ENCODE peak calls at places on chromosomes 11 and 22, in seven cellular contexts. Q is ovary; O is fibroblast of lung; B is cardiac muscle cell; I is stomach; W is CD4-positive, alpha-beta T cell; U is astrocyte. N is an unnamed sample. For H3K9me3, the result is how much of the 10 kb centered on the place peaks cover.

GRCh38 chr11:86615495-86615894 is 56.9 kb downstream of the ME3 start:
- DNase-seq in I (no peak), O (no peak), W (no peak), B (no peak), U (no peak), Q (no peak), N (no peak)

GRCh38 chr11:116454020-116454645 is 318.7 kb downstream of the BUD13 start:
- DNase-seq in Q (peak), O (peak), B (peak), I (peak), W (no peak), U (peak), N (no peak)

GRCh38 chr11:35303596-35304392 is 115.6 kb downstream of the SLC1A2 start:
- DNase-seq in U (peak), Q (no peak), W (no peak), B (no peak), O (peak), I (peak), N (peak)

GRCh38 chr11:1785749-1786261 is 22.1 kb upstream of the CTSD start:
- DNase-seq in Q (no peak), I (no peak), W (no peak), O (no peak), B (no peak), U (no peak), N (no peak)

GRCh38 chr11:74397531-74398243 is 546 bp downstream of the PGM2L1 start:
- DNase-seq in U (peak), W (peak), B (peak), I (peak), Q (no peak), O (no peak), N (no peak)

GRCh38 chr11:110862407-110862806 is 150.2 kb upstream of the ARHGAP20 start:
- DNase-seq in B (peak), I (no peak), W (no peak), Q (no peak), O (no peak), U (no peak), N (no peak)

GRCh38 chr22:40560551-40560950 is 76.0 kb downstream of the MRTFA start:
- DNase-seq in W (no peak), I (no peak), U (peak), Q (no peak), O (peak), B (no peak), N (no peak)

GRCh38 chr22:44192098-44192810 is 11.5 kb downstream of the PARVG start:
- DNase-seq in Q (no peak), O (peak), W (peak), U (no peak), I (no peak), B (no peak), N (no peak)

GRCh38 chr11:46202696-46203391 is 74.6 kb upstream of the CREB3L1 start:
- DNase-seq in I (no peak), W (no peak), U (no peak), B (no peak), O (no peak), Q (no peak), N (no peak)

GRCh38 chr22:25008666-25009065 is 56.1 kb downstream of the KIAA1671 start:
- DNase-seq in W (no peak), Q (no peak), U (no peak), B (no peak), O (no peak), I (no peak), N (no peak)

GRCh38 chr22:23369054-23369685 is 188.9 kb downstream of the BCR start:
- DNase-seq in O (no peak), W (no peak), B (no peak), U (no peak), Q (no peak), I (no peak), N (peak)

GRCh38 chr22:35835998-35836691 is 118.5 kb downstream of the APOL5 start:
- DNase-seq in B (peak), U (peak), W (no peak), O (peak), Q (peak), I (peak), N (peak)

GRCh38 chr11:74418509-74418895 is 20.3 kb upstream of the PGM2L1 start:
- DNase-seq in W (no peak), B (no peak), I (no peak), O (peak), Q (no peak), U (peak), N (no peak)

GRCh38 chr11:47183031-47183856 is 3.0 kb downstream of the PACSIN3 start:
- DNase-seq in W (no peak), B (no peak), Q (no peak), I (no peak), U (no peak), O (no peak), N (no peak)

GRCh38 chr11:77080643-77081210 is 14.0 kb downstream of the CAPN5 start:
- DNase-seq in B (no peak), Q (no peak), U (peak), I (peak), W (no peak), O (no peak), N (no peak)

GRCh38 chr11:130487390-130488186 is 39.1 kb downstream of the ADAMTS15 start:
- DNase-seq in U (no peak), I (no peak), W (no peak), O (no peak), B (no peak), Q (no peak), N (no peak)
- H3K27ac ChIP-seq in U (no peak), I (peak), W (no peak), O (peak), B (no peak), Q (no peak), N (peak)

DNA sequence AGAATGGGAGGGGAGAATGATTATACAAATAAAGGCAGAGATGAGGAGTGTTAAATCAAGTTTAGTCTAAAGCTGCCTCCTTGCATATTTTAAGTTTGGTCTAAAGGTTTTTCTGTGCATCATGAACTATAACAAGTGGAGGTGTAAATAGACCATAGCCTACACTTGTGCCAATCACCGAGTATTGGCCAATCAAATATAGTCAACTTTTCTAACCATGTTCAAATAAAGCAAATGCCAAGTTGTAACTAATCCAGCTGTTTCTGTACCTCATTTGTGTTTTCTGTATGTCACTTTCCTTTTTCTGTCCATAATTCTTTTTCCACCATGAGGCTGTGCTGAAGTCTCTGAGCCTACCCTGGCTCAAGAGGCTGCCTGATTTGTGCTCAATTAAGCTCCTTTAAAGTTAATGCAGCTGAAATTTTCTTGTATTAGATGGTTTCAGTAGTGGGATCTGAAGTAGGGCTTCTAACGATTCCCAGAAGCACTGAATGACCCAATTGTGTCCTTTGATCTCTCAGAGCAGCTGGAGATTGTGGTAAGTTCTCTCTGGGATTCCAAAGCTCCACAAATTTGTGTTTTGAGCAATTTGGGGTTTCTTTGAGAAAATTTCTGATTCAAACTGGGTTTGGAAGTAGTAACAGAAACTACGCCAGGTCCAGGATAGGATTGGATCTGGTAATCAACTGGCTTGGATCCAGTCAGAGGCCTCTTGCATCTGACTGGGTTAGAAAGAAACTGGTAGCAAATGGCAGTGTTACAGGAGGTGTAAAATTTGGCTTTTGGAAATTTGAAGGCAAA is 25.6 kb downstream of the OR5A2 start:
- DNase-seq in U (no peak), O (no peak), Q (no peak), W (no peak), I (no peak), B (no peak), N (no peak)
- H3K9me3 ChIP-seq in U (under half), O (under half), Q (under half), W (under half), I (under half), B (under half), N (under half)

DNA sequence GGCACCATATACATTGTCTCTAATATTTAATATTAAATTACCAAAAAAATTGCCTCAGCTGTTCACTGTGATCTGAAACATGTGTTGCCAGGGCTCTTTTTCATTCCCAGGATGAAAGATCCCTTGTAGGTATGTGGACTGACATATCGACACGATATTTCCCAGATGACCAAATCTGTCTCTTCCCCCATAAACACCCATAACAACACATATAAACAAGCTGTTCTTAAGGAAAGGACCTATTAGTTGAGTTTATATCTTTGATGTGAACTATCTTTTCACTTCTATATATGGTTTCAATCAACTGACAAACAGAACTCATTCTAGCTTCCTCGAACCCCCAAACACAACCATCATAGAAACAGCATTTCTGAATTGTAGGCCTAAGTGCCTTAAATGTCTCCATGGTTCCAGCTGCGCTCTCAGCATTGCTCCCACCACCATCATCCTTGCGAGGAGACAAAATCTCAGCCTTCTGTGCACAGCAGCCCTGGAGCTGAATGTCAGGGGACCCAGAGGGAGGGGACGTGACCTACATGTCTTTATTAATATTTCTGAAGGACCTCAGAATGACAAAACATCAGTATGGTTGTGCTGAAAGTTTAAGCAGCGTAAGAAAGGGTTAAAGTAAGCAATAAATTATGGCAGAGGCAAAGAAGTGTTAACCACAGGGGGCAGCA is 67.0 kb downstream of the ETS1 start:
- DNase-seq in B (no peak), O (peak), U (no peak), Q (no peak), W (no peak), I (no peak), N (no peak)
- TF ChIP-seq CTCF in B (no peak), O (no peak), U (no peak), Q (no peak), W (no peak), I (no peak), N (no peak)

GRCh38 chr22:46641829-46642266 is 21.7 kb downstream of the GRAMD4 start:
- DNase-seq in Q (no peak), B (no peak), U (peak), O (peak), W (no peak), I (no peak), N (no peak)

GRCh38 chr22:46638601-46639431 is 18.6 kb downstream of the GRAMD4 start:
- DNase-seq in I (peak), Q (no peak), U (peak), O (peak), W (no peak), B (no peak), N (no peak)

GRCh38 chr22:46637711-46638600 is 17.8 kb downstream of the GRAMD4 start:
- DNase-seq in O (no peak), Q (no peak), I (no peak), U (no peak), W (no peak), B (no peak), N (no peak)

GRCh38 chr22:46639843-46640242 is 19.7 kb downstream of the GRAMD4 start:
- DNase-seq in Q (no peak), W (no peak), O (no peak), B (no peak), U (no peak), I (no peak), N (no peak)

DNA sequence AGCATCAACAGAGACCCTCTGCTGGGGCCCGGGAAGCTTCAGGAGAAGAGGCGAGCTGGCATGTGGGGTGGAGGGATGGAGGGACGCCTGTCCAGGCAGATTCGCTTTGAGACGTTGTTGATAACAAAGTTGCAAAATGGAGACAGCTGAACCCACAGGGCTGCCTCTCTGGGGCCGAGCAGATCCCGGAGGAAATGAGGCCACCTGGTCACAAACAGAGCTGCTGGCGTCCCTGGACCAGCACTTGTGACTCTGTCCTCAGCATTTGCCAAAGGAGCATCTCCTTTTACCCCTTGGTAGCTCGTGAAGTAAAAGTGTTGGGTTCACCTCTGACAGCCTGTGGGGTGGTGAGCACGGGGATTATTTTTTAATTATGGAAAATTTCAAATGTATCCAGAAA is 20.1 kb downstream of the GRAMD4 start:
- DNase-seq in U (no peak), O (no peak), Q (no peak), I (no peak), B (no peak), W (no peak), N (no peak)
- H3K27ac ChIP-seq in U (no peak), O (no peak), Q (no peak), I (peak), B (no peak), W (no peak), N (peak)

GRCh38 chr22:48618326-48618725 is 1209.3 kb downstream of the BRD1 start:
- DNase-seq in I (no peak), U (no peak), W (no peak), B (no peak), O (no peak), Q (no peak), N (no peak)
- H3K9me3 ChIP-seq in I (under half), U (under half), W (under half), B (under half), O (under half), Q (under half), N (under half)

GRCh38 chr11:79198898-79199250 is 242.0 kb downstream of the TENM4 start:
- DNase-seq in B (no peak), U (no peak), Q (no peak), I (no peak), W (no peak), O (peak), N (no peak)

GRCh38 chr11:79201637-79202347 is 239.0 kb downstream of the TENM4 start:
- DNase-seq in W (no peak), I (no peak), U (no peak), Q (no peak), O (no peak), B (no peak), N (no peak)

GRCh38 chr11:79198203-79198897 is 242.5 kb downstream of the TENM4 start:
- DNase-seq in Q (no peak), W (no peak), O (no peak), U (no peak), I (no peak), B (peak), N (no peak)

GRCh38 chr11:79200398-79201070 is 240.3 kb downstream of the TENM4 start:
- DNase-seq in O (no peak), W (no peak), I (no peak), B (no peak), U (no peak), Q (no peak), N (no peak)

GRCh38 chr11:79199729-79200354 is 241.0 kb downstream of the TENM4 start:
- DNase-seq in B (peak), Q (no peak), W (no peak), O (no peak), U (no peak), I (no peak), N (no peak)
- TF ChIP-seq CTCF in B (no peak), Q (no peak), W (no peak), O (no peak), U (no peak), I (no peak), N (no peak)

GRCh38 chr11:67389477-67389876 is 2.3 kb upstream of the RAD9A start:
- DNase-seq in I (peak), W (peak), O (no peak), U (no peak), B (peak), Q (no peak), N (no peak)
- H3K27ac ChIP-seq in I (no peak), W (no peak), O (no peak), U (no peak), B (no peak), Q (no peak), N (no peak)

GRCh38 chr22:30968924-30969531 is at the start of gene TUG1:
- DNase-seq in O (peak), U (peak), I (peak), B (peak), W (peak), Q (peak), N (peak)
- H3K9me3 ChIP-seq in O (under half), U (under half), I (under half), B (under half), W (half or more), Q (under half), N (under half)

GRCh38 chr11:130070109-130070828 is 575 bp downstream of the APLP2 start:
- DNase-seq in U (no peak), I (peak), B (peak), O (peak), W (peak), Q (peak), N (no peak)
- TF ChIP-seq CTCF in U (no peak), I (no peak), B (peak), O (no peak), W (no peak), Q (no peak), N (no peak)